ENCODE peak calls at places on chromosomes 7 and 10, in ten cellular contexts. One of them, this sample, is unnamed.

GRCh38 chr7:158821173-158822021 is 7.9 kb downstream of the ESYT2 start:
- DNase-seq in CD8-positive, alpha-beta T cell: peak
- DNase-seq in GM12865: no peak
- DNase-seq in B cell: no peak
- DNase-seq in endodermal cell: peak
- DNase-seq in fibroblast of the aortic adventitia: peak
- DNase-seq in lung: no peak
- DNase-seq in dorsolateral prefrontal cortex: no peak
- DNase-seq in K562: peak
- DNase-seq in OCI-LY7: no peak
- DNase-seq in this sample: no peak

GRCh38 chr10:70448236-70448635 is 6.8 kb upstream of the NODAL start:
- DNase-seq in endodermal cell: no peak
- DNase-seq in GM12865: no peak
- DNase-seq in dorsolateral prefrontal cortex: no peak
- DNase-seq in OCI-LY7: no peak
- DNase-seq in CD8-positive, alpha-beta T cell: no peak
- DNase-seq in K562: no peak
- DNase-seq in fibroblast of the aortic adventitia: no peak
- DNase-seq in lung: no peak
- DNase-seq in B cell: no peak
- DNase-seq in this sample: no peak

GRCh38 chr7:149547126-149547525 is 49.5 kb upstream of the ZNF746 start:
- DNase-seq in fibroblast of the aortic adventitia: no peak
- DNase-seq in B cell: no peak
- DNase-seq in OCI-LY7: peak
- DNase-seq in lung: no peak
- DNase-seq in CD8-positive, alpha-beta T cell: no peak
- DNase-seq in endodermal cell: peak
- DNase-seq in K562: no peak
- DNase-seq in GM12865: peak
- DNase-seq in dorsolateral prefrontal cortex: no peak
- DNase-seq in this sample: no peak

GRCh38 chr7:5582532-5582935 is 158.9 kb upstream of the TNRC18 start:
- DNase-seq in B cell: no peak
- DNase-seq in K562: no peak
- DNase-seq in dorsolateral prefrontal cortex: no peak
- DNase-seq in endodermal cell: no peak
- DNase-seq in fibroblast of the aortic adventitia: no peak
- DNase-seq in OCI-LY7: no peak
- DNase-seq in CD8-positive, alpha-beta T cell: no peak
- DNase-seq in GM12865: peak
- DNase-seq in lung: no peak
- DNase-seq in this sample: no peak

GRCh38 chr7:139654270-139655181 is 123.3 kb downstream of the HIPK2 start:
- DNase-seq in dorsolateral prefrontal cortex: no peak
- DNase-seq in lung: no peak
- DNase-seq in GM12865: peak
- DNase-seq in endodermal cell: no peak
- DNase-seq in fibroblast of the aortic adventitia: no peak
- DNase-seq in CD8-positive, alpha-beta T cell: no peak
- DNase-seq in OCI-LY7: no peak
- DNase-seq in K562: no peak
- DNase-seq in B cell: no peak
- DNase-seq in this sample: no peak

GRCh38 chr10:3136763-3137611 is 35.6 kb downstream of the PITRM1 start:
- DNase-seq in GM12865: no peak
- DNase-seq in dorsolateral prefrontal cortex: peak
- DNase-seq in K562: no peak
- DNase-seq in lung: no peak
- DNase-seq in OCI-LY7: no peak
- DNase-seq in fibroblast of the aortic adventitia: peak
- DNase-seq in endodermal cell: no peak
- DNase-seq in CD8-positive, alpha-beta T cell: no peak
- DNase-seq in B cell: no peak
- DNase-seq in this sample: no peak

GRCh38 chr10:72030762-72031543 is 57.4 kb downstream of the SPOCK2 start:
- DNase-seq in fibroblast of the aortic adventitia: no peak
- DNase-seq in OCI-LY7: no peak
- DNase-seq in CD8-positive, alpha-beta T cell: no peak
- DNase-seq in B cell: no peak
- DNase-seq in dorsolateral prefrontal cortex: no peak
- DNase-seq in endodermal cell: no peak
- DNase-seq in GM12865: no peak
- DNase-seq in K562: no peak
- DNase-seq in lung: no peak
- DNase-seq in this sample: no peak

GRCh38 chr7:150397376-150398107 is 18.4 kb downstream of the ZNF775 start:
- DNase-seq in endodermal cell: peak
- DNase-seq in K562: no peak
- DNase-seq in OCI-LY7: no peak
- DNase-seq in fibroblast of the aortic adventitia: no peak
- DNase-seq in B cell: no peak
- DNase-seq in dorsolateral prefrontal cortex: no peak
- DNase-seq in CD8-positive, alpha-beta T cell: no peak
- DNase-seq in lung: no peak
- DNase-seq in GM12865: no peak
- DNase-seq in this sample: no peak

GRCh38 chr7:22566592-22566991 is 66.6 kb upstream of the STEAP1B start:
- DNase-seq in lung: no peak
- DNase-seq in B cell: no peak
- DNase-seq in fibroblast of the aortic adventitia: no peak
- DNase-seq in endodermal cell: no peak
- DNase-seq in GM12865: no peak
- DNase-seq in CD8-positive, alpha-beta T cell: no peak
- DNase-seq in K562: no peak
- DNase-seq in dorsolateral prefrontal cortex: no peak
- DNase-seq in OCI-LY7: no peak
- DNase-seq in this sample: no peak

GRCh38 chr10:125984346-125984745 is 88.0 kb downstream of the FANK1 start:
- DNase-seq in B cell: no peak
- DNase-seq in CD8-positive, alpha-beta T cell: no peak
- DNase-seq in GM12865: no peak
- DNase-seq in OCI-LY7: no peak
- DNase-seq in lung: no peak
- DNase-seq in endodermal cell: no peak
- DNase-seq in K562: no peak
- DNase-seq in dorsolateral prefrontal cortex: no peak
- DNase-seq in fibroblast of the aortic adventitia: no peak
- DNase-seq in this sample: no peak

GRCh38 chr10:91708174-91708861 is 75.4 kb upstream of the PPP1R3C start:
- DNase-seq in B cell: no peak
- DNase-seq in dorsolateral prefrontal cortex: no peak
- DNase-seq in endodermal cell: no peak
- DNase-seq in GM12865: no peak
- DNase-seq in K562: no peak
- DNase-seq in CD8-positive, alpha-beta T cell: no peak
- DNase-seq in fibroblast of the aortic adventitia: no peak
- DNase-seq in OCI-LY7: no peak
- DNase-seq in lung: no peak
- DNase-seq in this sample: no peak

GRCh38 chr10:68559251-68559650 is 886 bp upstream of the TET1 start:
- DNase-seq in B cell: no peak
- DNase-seq in OCI-LY7: no peak
- DNase-seq in K562: no peak
- DNase-seq in CD8-positive, alpha-beta T cell: no peak
- DNase-seq in dorsolateral prefrontal cortex: no peak
- DNase-seq in GM12865: no peak
- DNase-seq in fibroblast of the aortic adventitia: no peak
- DNase-seq in endodermal cell: no peak
- DNase-seq in lung: no peak
- DNase-seq in this sample: no peak

GRCh38 chr7:54342458-54342857 is 199.7 kb upstream of the VSTM2A start:
- DNase-seq in fibroblast of the aortic adventitia: no peak
- DNase-seq in lung: no peak
- DNase-seq in OCI-LY7: no peak
- DNase-seq in B cell: no peak
- DNase-seq in GM12865: no peak
- DNase-seq in CD8-positive, alpha-beta T cell: no peak
- DNase-seq in dorsolateral prefrontal cortex: no peak
- DNase-seq in endodermal cell: no peak
- DNase-seq in K562: no peak
- DNase-seq in this sample: no peak

GRCh38 chr10:113104071-113104470 is 154.0 kb downstream of the TCF7L2 start:
- DNase-seq in GM12865: no peak
- DNase-seq in endodermal cell: peak
- DNase-seq in dorsolateral prefrontal cortex: no peak
- DNase-seq in lung: no peak
- DNase-seq in B cell: no peak
- DNase-seq in OCI-LY7: no peak
- DNase-seq in fibroblast of the aortic adventitia: peak
- DNase-seq in CD8-positive, alpha-beta T cell: no peak
- DNase-seq in K562: no peak
- DNase-seq in this sample: no peak

GRCh38 chr10:80599424-80599847 is 61.7 kb downstream of the SH2D4B start:
- DNase-seq in K562: peak
- DNase-seq in fibroblast of the aortic adventitia: peak
- DNase-seq in CD8-positive, alpha-beta T cell: peak
- DNase-seq in OCI-LY7: peak
- DNase-seq in dorsolateral prefrontal cortex: no peak
- DNase-seq in B cell: peak
- DNase-seq in GM12865: peak
- DNase-seq in endodermal cell: peak
- DNase-seq in lung: peak
- DNase-seq in this sample: peak

GRCh38 chr7:3861941-3862340 is 560.9 kb downstream of the SDK1 start:
- DNase-seq in K562: no peak
- DNase-seq in dorsolateral prefrontal cortex: no peak
- DNase-seq in CD8-positive, alpha-beta T cell: no peak
- DNase-seq in GM12865: no peak
- DNase-seq in B cell: peak
- DNase-seq in fibroblast of the aortic adventitia: peak
- DNase-seq in endodermal cell: no peak
- DNase-seq in OCI-LY7: no peak
- DNase-seq in lung: peak
- DNase-seq in this sample: no peak

GRCh38 chr7:51430480-51431086 is 114.0 kb upstream of the COBL start:
- DNase-seq in lung: no peak
- DNase-seq in GM12865: peak
- DNase-seq in K562: peak
- DNase-seq in endodermal cell: peak
- DNase-seq in B cell: peak
- DNase-seq in fibroblast of the aortic adventitia: peak
- DNase-seq in CD8-positive, alpha-beta T cell: peak
- DNase-seq in OCI-LY7: peak
- DNase-seq in dorsolateral prefrontal cortex: peak
- DNase-seq in this sample: peak

GRCh38 chr7:149799397-149800168 is 26.2 kb upstream of the ZNF467 start:
- DNase-seq in GM12865: peak
- DNase-seq in fibroblast of the aortic adventitia: no peak
- DNase-seq in dorsolateral prefrontal cortex: no peak
- DNase-seq in endodermal cell: peak
- DNase-seq in K562: peak
- DNase-seq in lung: peak
- DNase-seq in B cell: peak
- DNase-seq in CD8-positive, alpha-beta T cell: peak
- DNase-seq in OCI-LY7: peak
- DNase-seq in this sample: peak

GRCh38 chr7:46694058-46694457 is 773.0 kb upstream of the IGFBP3 start:
- DNase-seq in GM12865: no peak
- DNase-seq in K562: no peak
- DNase-seq in dorsolateral prefrontal cortex: no peak
- DNase-seq in OCI-LY7: no peak
- DNase-seq in CD8-positive, alpha-beta T cell: no peak
- DNase-seq in lung: no peak
- DNase-seq in endodermal cell: no peak
- DNase-seq in B cell: no peak
- DNase-seq in fibroblast of the aortic adventitia: no peak
- DNase-seq in this sample: no peak

GRCh38 chr7:22920664-22921063 is 93.3 kb downstream of the HYCC1 start:
- DNase-seq in endodermal cell: no peak
- DNase-seq in dorsolateral prefrontal cortex: no peak
- DNase-seq in CD8-positive, alpha-beta T cell: no peak
- DNase-seq in K562: no peak
- DNase-seq in B cell: peak
- DNase-seq in GM12865: peak
- DNase-seq in OCI-LY7: no peak
- DNase-seq in lung: no peak
- DNase-seq in fibroblast of the aortic adventitia: no peak
- DNase-seq in this sample: no peak

GRCh38 chr7:42661312-42661711 is 250.6 kb downstream of the C7orf25 start:
- DNase-seq in B cell: no peak
- DNase-seq in dorsolateral prefrontal cortex: no peak
- DNase-seq in lung: no peak
- DNase-seq in GM12865: no peak
- DNase-seq in CD8-positive, alpha-beta T cell: no peak
- DNase-seq in K562: no peak
- DNase-seq in endodermal cell: no peak
- DNase-seq in fibroblast of the aortic adventitia: peak
- DNase-seq in OCI-LY7: no peak
- DNase-seq in this sample: no peak

GRCh38 chr7:21300692-21301091 is 127.2 kb upstream of the SP4 start:
- DNase-seq in B cell: peak
- DNase-seq in dorsolateral prefrontal cortex: no peak
- DNase-seq in GM12865: peak
- DNase-seq in fibroblast of the aortic adventitia: no peak
- DNase-seq in CD8-positive, alpha-beta T cell: no peak
- DNase-seq in endodermal cell: no peak
- DNase-seq in OCI-LY7: peak
- DNase-seq in lung: no peak
- DNase-seq in K562: peak
- DNase-seq in this sample: no peak
- TF ChIP-seq CTCF in B cell: peak
- TF ChIP-seq CTCF in dorsolateral prefrontal cortex: no peak
- TF ChIP-seq CTCF in GM12865: peak
- TF ChIP-seq CTCF in fibroblast of the aortic adventitia: no peak
- TF ChIP-seq CTCF in CD8-positive, alpha-beta T cell: peak
- TF ChIP-seq CTCF in endodermal cell: peak
- TF ChIP-seq CTCF in OCI-LY7: peak
- TF ChIP-seq CTCF in lung: no peak
- TF ChIP-seq CTCF in K562: peak
- TF ChIP-seq CTCF in this sample: no peak

GRCh38 chr10:28300027-28300426 is 2.8 kb downstream of the MPP7 start:
- DNase-seq in fibroblast of the aortic adventitia: no peak
- DNase-seq in B cell: peak
- DNase-seq in CD8-positive, alpha-beta T cell: no peak
- DNase-seq in dorsolateral prefrontal cortex: no peak
- DNase-seq in lung: no peak
- DNase-seq in K562: peak
- DNase-seq in endodermal cell: no peak
- DNase-seq in GM12865: no peak
- DNase-seq in OCI-LY7: peak
- DNase-seq in this sample: no peak
- TF ChIP-seq CTCF in fibroblast of the aortic adventitia: no peak
- TF ChIP-seq CTCF in B cell: no peak
- TF ChIP-seq CTCF in CD8-positive, alpha-beta T cell: peak
- TF ChIP-seq CTCF in dorsolateral prefrontal cortex: no peak
- TF ChIP-seq CTCF in lung: no peak
- TF ChIP-seq CTCF in K562: no peak
- TF ChIP-seq CTCF in endodermal cell: peak
- TF ChIP-seq CTCF in GM12865: no peak
- TF ChIP-seq CTCF in OCI-LY7: peak
- TF ChIP-seq CTCF in this sample: no peak

GRCh38 chr10:23604613-23605012 is 165.7 kb downstream of the OTUD1 start:
- DNase-seq in K562: no peak
- DNase-seq in dorsolateral prefrontal cortex: no peak
- DNase-seq in endodermal cell: no peak
- DNase-seq in B cell: no peak
- DNase-seq in lung: no peak
- DNase-seq in fibroblast of the aortic adventitia: no peak
- DNase-seq in GM12865: no peak
- DNase-seq in OCI-LY7: no peak
- DNase-seq in CD8-positive, alpha-beta T cell: no peak
- DNase-seq in this sample: no peak
- TF ChIP-seq CTCF in K562: no peak
- TF ChIP-seq CTCF in dorsolateral prefrontal cortex: no peak
- TF ChIP-seq CTCF in endodermal cell: no peak
- TF ChIP-seq CTCF in B cell: no peak
- TF ChIP-seq CTCF in lung: no peak
- TF ChIP-seq CTCF in fibroblast of the aortic adventitia: no peak
- TF ChIP-seq CTCF in GM12865: no peak
- TF ChIP-seq CTCF in OCI-LY7: no peak
- TF ChIP-seq CTCF in CD8-positive, alpha-beta T cell: no peak
- TF ChIP-seq CTCF in this sample: no peak

GRCh38 chr10:115572740-115573455 is 479.7 kb downstream of the ATRNL1 start:
- DNase-seq in fibroblast of the aortic adventitia: no peak
- DNase-seq in K562: no peak
- DNase-seq in OCI-LY7: no peak
- DNase-seq in dorsolateral prefrontal cortex: no peak
- DNase-seq in endodermal cell: peak
- DNase-seq in B cell: no peak
- DNase-seq in GM12865: peak
- DNase-seq in CD8-positive, alpha-beta T cell: no peak
- DNase-seq in lung: no peak
- DNase-seq in this sample: peak
- TF ChIP-seq CTCF in fibroblast of the aortic adventitia: no peak
- TF ChIP-seq CTCF in K562: no peak
- TF ChIP-seq CTCF in OCI-LY7: peak
- TF ChIP-seq CTCF in dorsolateral prefrontal cortex: no peak
- TF ChIP-seq CTCF in endodermal cell: peak
- TF ChIP-seq CTCF in B cell: no peak
- TF ChIP-seq CTCF in GM12865: peak
- TF ChIP-seq CTCF in CD8-positive, alpha-beta T cell: no peak
- TF ChIP-seq CTCF in lung: no peak
- TF ChIP-seq CTCF in this sample: peak